ENCODE peak calls at places on chromosomes 16 and 17, in four cellular contexts. N is HCT116, U is neural progenitor cell, S is fibroblast of lung. E is an unnamed sample.

GRCh38 chr17:4986403-4986802 is 1.1 kb downstream of the CAMTA2 start:
- DNase-seq in U (no peak), S (no peak), N (no peak), E (no peak)

GRCh38 chr16:70740919-70741778 is 55.3 kb upstream of the MTSS2 start:
- DNase-seq in N (no peak), U (no peak), S (peak), E (no peak)

GRCh38 chr17:64282753-64283080 is 19.7 kb upstream of the TEX2 start:
- DNase-seq in U (no peak), N (no peak), S (no peak), E (peak)

GRCh38 chr16:68985855-68986254 is 119.6 kb upstream of the HAS3 start:
- DNase-seq in U (no peak), N (peak), S (peak), E (no peak)

GRCh38 chr16:17304814-17305169 is 166.0 kb downstream of the XYLT1 start:
- DNase-seq in U (no peak), N (no peak), S (peak), E (no peak)

GRCh38 chr16:10922328-10923145 is 19.7 kb downstream of the DEXI start:
- DNase-seq in S (peak), U (no peak), N (no peak), E (no peak)

GRCh38 chr16:66161942-66162341 is 204.5 kb upstream of the CDH5 start:
- DNase-seq in S (no peak), U (no peak), N (peak), E (peak)

GRCh38 chr17:42252528-42253172 is 23.5 kb downstream of the STAT5B start:
- DNase-seq in S (no peak), U (no peak), N (no peak), E (no peak)

GRCh38 chr17:27846042-27846655 is 45.8 kb upstream of the NOS2 start:
- DNase-seq in N (no peak), S (no peak), U (no peak), E (no peak)

GRCh38 chr16:2779978-2780898 is 3.2 kb upstream of the ELOB start:
- DNase-seq in U (peak), N (no peak), S (no peak), E (no peak)

GRCh38 chr16:65661451-65661850 is 539.6 kb upstream of the CDH11 start:
- DNase-seq in N (no peak), U (no peak), S (no peak), E (no peak)

GRCh38 chr17:73690581-73691135 is 46.4 kb upstream of the SDK2 start:
- DNase-seq in S (no peak), U (no peak), N (no peak), E (peak)

GRCh38 chr16:81457326-81458133 is 12.9 kb downstream of the CMIP start:
- DNase-seq in S (peak), U (no peak), N (peak), E (no peak)

GRCh38 chr17:82868715-82869131 is 28.9 kb upstream of the ZNF750 start:
- DNase-seq in N (no peak), S (no peak), U (no peak), E (no peak)

GRCh38 chr16:24075302-24075701 is 180.8 kb upstream of the CACNG3 start:
- DNase-seq in N (no peak), S (no peak), U (no peak), E (no peak)

GRCh38 chr16:82034981-82035612 is at the start of gene HSD17B2:
- DNase-seq in N (no peak), S (no peak), U (no peak), E (peak)

GRCh38 chr17:34740516-34740915 is 161.1 kb downstream of the TMEM132E start:
- DNase-seq in N (no peak), S (no peak), U (no peak), E (no peak)

GRCh38 chr17:29789186-29790170 is 140.6 kb downstream of the SSH2 start:
- DNase-seq in S (peak), U (peak), N (no peak), E (no peak)

GRCh38 chr17:71163121-71163812 is 957.6 kb upstream of the SOX9 start:
- DNase-seq in S (peak), U (no peak), N (no peak), E (no peak)

GRCh38 chr17:10875411-10875810 is 37.5 kb upstream of the PIRT start:
- DNase-seq in U (peak), S (no peak), N (no peak), E (peak)

GRCh38 chr16:64589836-64590235 is 532.0 kb downstream of the CDH11 start:
- DNase-seq in N (no peak), U (no peak), S (peak), E (no peak)

GRCh38 chr17:81324177-81324905 is 29.2 kb upstream of the SLC38A10 start:
- DNase-seq in N (no peak), U (no peak), S (no peak), E (no peak)

GRCh38 chr17:13699261-13699660 is 97.5 kb upstream of the HS3ST3A1 start:
- DNase-seq in N (no peak), S (no peak), U (no peak), E (no peak)

GRCh38 chr16:8026450-8026849 is 563.9 kb downstream of the TMEM114 start:
- DNase-seq in N (no peak), U (peak), S (no peak), E (peak)

GRCh38 chr17:43118679-43119615 is 6.2 kb downstream of the BRCA1 start:
- DNase-seq in U (no peak), S (peak), N (no peak), E (no peak)

GRCh38 chr17:33469911-33470310 is 176.8 kb upstream of the ASIC2 start:
- DNase-seq in S (peak), U (no peak), N (no peak), E (peak)

GRCh38 chr17:49998836-49999511 is 4.0 kb upstream of the DLX3 start:
- DNase-seq in U (no peak), N (no peak), S (no peak), E (no peak)

GRCh38 chr16:74921051-74921450 is 63.9 kb downstream of the WDR59 start:
- DNase-seq in N (no peak), S (no peak), U (no peak), E (no peak)

GRCh38 chr17:4307179-4307930 is 43.6 kb upstream of the ANKFY1 start:
- DNase-seq in S (no peak), U (no peak), N (no peak), E (no peak)

GRCh38 chr16:48497129-48497528 is 111.9 kb upstream of the SIAH1 start:
- DNase-seq in U (no peak), N (no peak), S (no peak), E (no peak)

GRCh38 chr17:57980522-57980921 is 7.5 kb downstream of the VEZF1 start:
- DNase-seq in S (no peak), N (no peak), U (no peak), E (no peak)

GRCh38 chr16:4015275-4015990 is 100.8 kb downstream of the ADCY9 start:
- DNase-seq in U (no peak), N (no peak), S (no peak), E (no peak)

GRCh38 chr16:8776193-8776592 is 21.2 kb downstream of the TMEM186 start:
- DNase-seq in N (no peak), U (no peak), S (no peak), E (no peak)

GRCh38 chr17:45146616-45147101 is 1.6 kb upstream of the HEXIM1 start:
- DNase-seq in N (no peak), S (peak), U (no peak), E (no peak)

DNA sequence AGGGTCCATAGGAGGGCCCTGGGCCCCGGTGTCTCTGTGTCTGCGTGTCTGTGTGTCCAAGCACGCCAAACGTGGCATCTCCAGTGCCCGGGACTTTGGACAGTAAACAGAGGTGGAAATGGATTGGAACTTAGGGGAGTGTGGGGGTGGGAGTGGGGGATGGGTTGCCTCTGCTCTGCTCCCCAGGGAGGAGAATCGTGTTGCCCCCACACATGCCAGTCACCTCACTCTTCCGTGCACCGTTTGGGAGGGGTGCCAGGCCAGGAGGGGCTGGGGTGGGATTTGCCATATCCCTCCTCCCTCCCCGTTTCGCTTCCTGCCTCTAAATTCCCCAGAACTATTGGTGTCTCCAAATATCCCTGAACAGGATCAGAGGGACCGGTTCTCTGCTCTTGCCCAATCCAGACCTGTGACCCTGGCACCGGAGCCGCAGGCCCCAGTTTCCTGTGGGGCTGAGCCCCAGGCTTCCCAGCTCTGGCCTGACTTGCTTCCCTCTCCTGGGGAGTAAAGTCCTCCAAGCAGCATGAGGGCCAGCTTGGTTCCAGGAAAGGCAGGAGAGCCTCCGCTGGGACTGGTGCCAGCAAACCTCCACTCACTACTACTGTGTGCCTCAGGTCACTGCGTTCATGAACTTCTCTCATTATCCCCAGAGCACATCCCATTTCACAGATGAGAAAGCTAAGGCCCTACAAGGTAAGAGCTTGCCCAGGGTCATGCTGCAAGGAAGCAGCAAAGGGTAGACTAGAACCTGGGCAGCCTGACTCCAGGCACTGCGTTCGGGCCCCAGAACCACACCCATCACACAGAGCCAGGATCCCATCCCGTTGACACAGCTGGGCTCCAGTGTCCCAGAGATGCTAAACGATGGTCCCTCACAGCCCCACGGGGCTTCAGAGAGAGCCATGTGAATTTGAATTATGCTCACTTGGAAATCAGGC is at the start of gene ASGR1:
- DNase-seq in U (no peak), S (no peak), N (no peak), E (no peak)
- H3K4me3 ChIP-seq in U (peak), S (no peak), N (peak), E (peak)

GRCh38 chr16:67463691-67464090 is 17.3 kb downstream of the ATP6V0D1 start:
- DNase-seq in S (no peak), N (no peak), U (no peak), E (no peak)
- TF ChIP-seq EZH2 in S (no peak), N (no peak), U (no peak), E (no peak)

GRCh38 chr16:51155199-51155607 is 4.1 kb upstream of the SALL1 start:
- DNase-seq in S (no peak), U (peak), N (no peak), E (peak)
- H3K4me3 ChIP-seq in S (peak), U (peak), N (no peak), E (peak)

DNA sequence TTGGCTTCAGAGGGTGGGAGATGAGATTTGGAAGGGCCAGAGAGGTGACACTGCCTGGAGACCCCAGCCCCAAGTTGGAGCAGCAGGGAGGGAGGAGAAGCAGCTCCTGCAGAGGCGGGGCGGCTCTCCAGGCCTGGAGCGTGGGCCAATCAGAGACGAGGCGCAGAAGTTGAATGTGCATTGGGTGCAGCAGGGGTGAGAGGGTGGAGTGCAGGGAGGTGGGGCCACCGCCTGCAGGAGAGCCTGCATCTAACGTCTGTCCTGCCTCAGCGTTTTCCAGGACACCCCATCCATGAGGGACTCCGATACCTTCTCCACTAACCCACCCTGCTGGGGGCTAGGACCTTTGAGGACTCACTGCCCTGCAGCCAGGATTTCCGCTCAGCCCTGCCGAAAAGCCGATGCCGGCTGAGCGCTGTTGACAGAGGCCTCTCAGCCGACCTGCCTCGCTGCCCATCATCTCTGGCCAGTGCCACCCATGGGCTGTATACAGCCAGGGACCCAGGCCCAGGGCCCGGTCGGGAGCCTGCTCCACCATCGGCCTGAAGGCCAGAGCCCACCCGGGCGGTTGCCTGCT is 146.2 kb downstream of the ENGASE start:
- DNase-seq in S (no peak), N (no peak), U (peak), E (no peak)
- TF ChIP-seq EZH2 in S (peak), N (no peak), U (no peak), E (peak)

DNA sequence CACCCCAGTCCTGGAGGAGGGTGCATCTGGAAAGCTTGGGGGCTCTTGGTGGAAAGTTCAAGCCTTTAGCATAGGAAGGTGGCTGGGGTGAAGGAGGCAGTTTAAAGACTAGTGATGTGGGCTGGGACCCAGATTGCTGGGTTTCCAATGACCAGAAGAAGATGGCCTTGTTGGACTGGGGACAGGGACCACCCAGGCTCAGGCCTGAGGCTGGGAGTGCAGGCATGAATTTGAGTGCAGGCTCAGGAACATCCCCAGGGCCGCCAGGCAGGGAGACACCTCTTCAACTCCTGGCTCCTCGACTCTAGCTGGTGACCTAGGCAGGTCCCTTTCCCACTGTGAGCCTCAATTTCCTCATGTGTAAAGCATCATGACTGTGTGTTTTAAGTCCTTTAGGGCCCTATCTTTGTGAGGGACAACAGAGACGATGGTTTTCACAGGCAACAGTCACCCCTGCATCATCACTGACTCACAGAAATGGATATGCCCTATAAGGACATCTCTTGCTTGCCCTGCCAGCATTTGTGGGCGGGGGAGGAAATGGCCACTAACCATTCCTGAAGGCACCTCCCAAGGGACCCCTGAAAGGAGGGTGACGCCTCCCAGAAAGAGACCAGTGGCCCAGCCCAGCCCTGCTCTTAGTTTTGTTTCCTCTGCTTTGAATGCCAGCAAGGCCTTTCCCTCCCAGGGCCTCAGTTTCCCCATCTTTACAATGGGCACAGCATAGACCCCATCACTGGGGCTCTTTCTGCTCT is 11.1 kb downstream of the NLRC5 start:
- DNase-seq in N (peak), U (no peak), S (peak), E (peak)
- H3K4me3 ChIP-seq in N (no peak), U (no peak), S (no peak), E (no peak)

DNA sequence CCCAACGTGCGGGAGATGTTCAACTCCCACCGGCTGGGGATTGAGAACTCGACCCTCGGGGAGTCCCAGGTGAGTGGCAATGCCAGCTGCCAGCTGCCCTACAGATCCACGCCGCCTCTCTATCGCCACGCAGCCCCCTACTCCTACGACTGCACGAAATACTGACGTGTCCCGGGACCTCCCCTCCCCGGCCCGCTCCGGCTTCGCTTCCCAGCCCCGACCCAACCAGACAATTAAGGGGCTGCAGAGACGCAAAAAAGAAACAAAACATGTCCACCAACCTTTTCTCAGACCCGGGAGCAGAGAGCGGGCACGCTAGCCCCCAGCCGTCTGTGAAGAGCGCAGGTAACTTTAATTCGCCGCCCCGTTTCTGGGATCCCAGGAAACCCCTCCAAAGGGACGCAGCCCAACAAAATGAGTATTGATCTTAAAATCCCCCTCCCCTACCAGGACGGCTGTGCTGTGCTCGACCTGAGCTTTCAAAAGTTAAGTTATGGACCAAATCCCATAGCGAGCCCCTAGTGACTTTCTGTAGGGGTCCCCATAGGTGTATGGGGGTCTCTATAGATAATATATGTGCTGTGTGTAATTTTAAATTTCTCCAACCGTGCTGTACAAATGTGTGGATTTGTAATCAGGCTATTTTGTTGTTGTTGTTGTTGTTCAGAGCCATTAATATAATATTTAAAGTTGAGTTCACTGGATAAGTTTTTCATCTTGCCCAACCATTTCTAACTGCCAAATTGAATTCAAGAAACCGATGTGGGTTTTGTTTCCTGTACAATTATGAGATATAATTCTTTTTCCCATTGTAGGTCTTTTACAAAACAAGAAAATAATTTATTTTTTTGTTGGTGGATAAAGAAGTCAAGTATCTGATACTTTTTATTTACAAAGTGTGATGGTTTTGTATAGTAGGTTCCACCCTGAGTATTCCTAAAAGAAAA is 2.3 kb downstream of the FOXC2 start:
- DNase-seq in S (no peak), U (no peak), N (no peak), E (no peak)
- TF ChIP-seq EZH2 in S (no peak), U (peak), N (no peak), E (peak)

GRCh38 chr16:12904041-12904671 is 2.8 kb downstream of the SHISA9 start:
- DNase-seq in U (peak), N (no peak), S (no peak), E (no peak)
- H3K4me3 ChIP-seq in U (peak), N (no peak), S (no peak), E (no peak)